ENCODE peak calls at places on chromosomes 5 and 9, in nine cellular contexts. Z, L, O, T, Q, H, M, N and E are unnamed samples.

GRCh38 chr5:96292582-96293247 is 140.3 kb downstream of the PCSK1 start:
- DNase-seq in Z (no peak), L (no peak), O (no peak), T (no peak), Q (no peak), H (no peak), M (no peak), N (no peak), E (no peak)

GRCh38 chr5:126097881-126098280 is 325.3 kb upstream of the GRAMD2B start:
- DNase-seq in Z (no peak), L (no peak), O (no peak), T (peak; percentile 58), Q (no peak), H (no peak), M (no peak), N (peak; percentile 17), E (no peak)

GRCh38 chr9:111805262-111805661 is 10.5 kb upstream of the SHOC1 start:
- DNase-seq in Z (no peak), L (no peak), O (no peak), T (no peak), Q (no peak), H (no peak), M (no peak), N (no peak), E (peak; percentile 2)

GRCh38 chr9:103928452-103928851 is 165.7 kb upstream of the SMC2 start:
- DNase-seq in Z (no peak), L (no peak), O (no peak), T (no peak), Q (no peak), H (no peak), M (no peak), N (no peak), E (no peak)

GRCh38 chr5:166845044-166845443 is 1446.4 kb upstream of the WWC1 start:
- DNase-seq in Z (no peak), L (peak; percentile 56), O (no peak), T (peak; percentile 0), Q (no peak), H (no peak), M (no peak), N (peak; percentile 0), E (peak; percentile 40)

GRCh38 chr5:171647043-171647899 is 138.3 kb upstream of the SMIM23 start:
- DNase-seq in Z (no peak), L (peak; percentile 85), O (no peak), T (peak; percentile 82), Q (peak; percentile 76), H (no peak), M (no peak), N (no peak), E (peak; percentile 65)

GRCh38 chr9:81292056-81292805 is 397.1 kb downstream of the TLE1 start:
- DNase-seq in Z (no peak), L (peak; percentile 94), O (no peak), T (no peak), Q (no peak), H (no peak), M (no peak), N (no peak), E (no peak)

GRCh38 chr5:14041528-14042184 is 97.2 kb upstream of the DNAH5 start:
- DNase-seq in Z (no peak), L (peak; percentile 24), O (no peak), T (no peak), Q (no peak), H (no peak), M (no peak), N (no peak), E (peak; percentile 37)

GRCh38 chr5:95818181-95819147 is 4.1 kb downstream of the GLRX start:
- DNase-seq in Z (peak; percentile 55), L (no peak), O (no peak), T (no peak), Q (no peak), H (no peak), M (no peak), N (no peak), E (no peak)

GRCh38 chr5:91225848-91226686 is 157.1 kb downstream of the ARRDC3 start:
- DNase-seq in Z (peak; percentile 60), L (peak; percentile 56), O (peak; percentile 45), T (no peak), Q (peak; percentile 66), H (no peak), M (peak; percentile 43), N (peak; percentile 46), E (no peak)

GRCh38 chr9:17528859-17529258 is 50.0 kb upstream of the SH3GL2 start:
- DNase-seq in Z (no peak), L (peak; percentile 37), O (no peak), T (no peak), Q (peak; percentile 42), H (no peak), M (no peak), N (no peak), E (peak; percentile 17)

GRCh38 chr9:111118256-111118950 is 80.1 kb upstream of the LPAR1 start:
- DNase-seq in Z (no peak), L (no peak), O (no peak), T (peak; percentile 68), Q (peak; percentile 22), H (no peak), M (no peak), N (peak; percentile 29), E (peak; percentile 13)

GRCh38 chr9:126454250-126454649 is 127.6 kb downstream of the MVB12B start:
- DNase-seq in Z (no peak), L (no peak), O (no peak), T (no peak), Q (no peak), H (no peak), M (no peak), N (no peak), E (no peak)

GRCh38 chr5:111512026-111512405 is 319 bp downstream of the STARD4 start:
- DNase-seq in Z (no peak), L (peak; percentile 70), O (no peak), T (peak; percentile 41), Q (peak; percentile 44), H (no peak), M (no peak), N (no peak), E (peak; percentile 56)

GRCh38 chr5:174581483-174581882 is 142.9 kb upstream of the MSX2 start:
- DNase-seq in Z (no peak), L (peak; percentile 60), O (no peak), T (no peak), Q (peak; percentile 49), H (no peak), M (no peak), N (no peak), E (no peak)

GRCh38 chr9:5326893-5327548 is 12.7 kb downstream of the RLN1 start:
- DNase-seq in Z (peak; percentile 64), L (no peak), O (peak; percentile 15), T (no peak), Q (no peak), H (no peak), M (peak; percentile 78), N (no peak), E (peak; percentile 43)

GRCh38 chr5:97009212-97009898 is 73.5 kb downstream of the LNPEP start:
- DNase-seq in Z (no peak), L (peak; percentile 34), O (no peak), T (no peak), Q (no peak), H (no peak), M (peak; percentile 9), N (no peak), E (peak; percentile 29)

GRCh38 chr5:220008-220407 is 1.9 kb downstream of the SDHA start:
- DNase-seq in Z (no peak), L (no peak), O (no peak), T (no peak), Q (no peak), H (no peak), M (peak; percentile 38), N (no peak), E (peak; percentile 47)

GRCh38 chr5:149210968-149211495 is 60.6 kb upstream of the AFAP1L1 start:
- DNase-seq in Z (no peak), L (no peak), O (no peak), T (peak; percentile 32), Q (no peak), H (no peak), M (no peak), N (no peak), E (peak; percentile 62)

GRCh38 chr9:76297721-76298239 is 96.4 kb downstream of the RFK start:
- DNase-seq in Z (no peak), L (peak; percentile 26), O (no peak), T (peak; percentile 19), Q (no peak), H (peak; percentile 63), M (no peak), N (no peak), E (peak; percentile 44)

GRCh38 chr9:35180801-35181200 is 19.0 kb downstream of the UNC13B start:
- DNase-seq in Z (no peak), L (no peak), O (no peak), T (no peak), Q (no peak), H (no peak), M (no peak), N (no peak), E (no peak)

GRCh38 chr9:35191105-35191504 is 29.3 kb downstream of the UNC13B start:
- DNase-seq in Z (no peak), L (no peak), O (no peak), T (no peak), Q (no peak), H (no peak), M (no peak), N (no peak), E (no peak)

GRCh38 chr9:35186524-35186923 is 24.7 kb downstream of the UNC13B start:
- DNase-seq in Z (no peak), L (no peak), O (no peak), T (no peak), Q (no peak), H (no peak), M (no peak), N (no peak), E (no peak)
- H3K9me3 ChIP-seq in Z (peaks cover 4% of the 10 kb centered on the region), L (no peaks in the 10 kb centered on the region), O (no peaks in the 10 kb centered on the region), T (peaks cover 1% of the 10 kb centered on the region), Q (no peaks in the 10 kb centered on the region), H (no peaks in the 10 kb centered on the region), M (no peaks in the 10 kb centered on the region), N (peaks cover 2% of the 10 kb centered on the region), E (peaks cover 9% of the 10 kb centered on the region)

DNA sequence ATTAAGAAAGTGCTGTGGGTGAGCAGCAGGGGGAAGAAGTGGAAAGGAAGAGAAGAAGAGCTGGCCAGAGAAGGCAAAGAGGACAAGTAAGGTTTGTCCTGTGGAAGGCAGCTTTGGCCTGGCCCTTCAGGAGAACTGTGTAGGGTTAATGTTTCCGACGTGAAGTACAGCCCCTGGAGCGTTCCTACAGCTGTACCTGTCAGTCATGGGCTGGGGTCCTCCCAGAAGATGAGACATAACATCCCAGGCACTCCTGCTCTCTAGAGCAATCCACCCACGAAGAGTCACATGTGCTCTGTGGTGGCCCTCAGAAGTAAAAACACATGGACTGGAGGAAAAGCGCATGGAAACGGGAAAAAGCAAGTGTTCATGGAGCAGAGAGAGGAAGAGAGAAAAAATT is 237.4 kb downstream of the CAAP1 start:
- DNase-seq in Z (no peak), L (peak; percentile 69), O (no peak), T (no peak), Q (no peak), H (no peak), M (no peak), N (no peak), E (no peak)
- H3K9me3 ChIP-seq in Z (no peaks in the 10 kb centered on the region), L (no peaks in the 10 kb centered on the region), O (no peaks in the 10 kb centered on the region), T (no peaks in the 10 kb centered on the region), Q (no peaks in the 10 kb centered on the region), H (no peaks in the 10 kb centered on the region), M (no peaks in the 10 kb centered on the region), N (no peaks in the 10 kb centered on the region), E (no peaks in the 10 kb centered on the region)

GRCh38 chr5:141258464-141258863 is 13.3 kb downstream of the PCDHB15 start:
- DNase-seq in Z (no peak), L (no peak), O (no peak), T (no peak), Q (no peak), H (no peak), M (no peak), N (no peak), E (no peak)
- H3K9me3 ChIP-seq in Z (peaks cover 22% of the 10 kb centered on the region), L (peaks cover 49% of the 10 kb centered on the region), O (peaks cover 55% of the 10 kb centered on the region), T (peaks cover 25% of the 10 kb centered on the region), Q (peaks cover 33% of the 10 kb centered on the region), H (no peaks in the 10 kb centered on the region), M (peaks cover 38% of the 10 kb centered on the region), N (peaks cover 37% of the 10 kb centered on the region), E (peaks cover 99% of the 10 kb centered on the region)

GRCh38 chr5:67065697-67066096 is 130.9 kb downstream of the CD180 start:
- DNase-seq in Z (no peak), L (no peak), O (no peak), T (no peak), Q (no peak), H (no peak), M (no peak), N (no peak), E (no peak)
- H3K9me3 ChIP-seq in Z (no peaks in the 10 kb centered on the region), L (no peaks in the 10 kb centered on the region), O (no peaks in the 10 kb centered on the region), T (no peaks in the 10 kb centered on the region), Q (no peaks in the 10 kb centered on the region), H (no peaks in the 10 kb centered on the region), M (no peaks in the 10 kb centered on the region), N (no peaks in the 10 kb centered on the region), E (no peaks in the 10 kb centered on the region)